ENCODE peak calls at places on chromosomes 2 and 18, in six cellular contexts. B is H7; A is foreskin fibroblast; T is epithelial cell of proximal tubule; D is nucleus accumbens; J is activated naive CD4-positive, alpha-beta T cell treated with anti-CD3 and anti-CD28 coated beads, Interleukin-2, amount 50 U/mL, for 72 hours. E is an unnamed sample.

GRCh38 chr2:123953848-123954247 is 71.2 kb upstream of the CNTNAP5 start:
- DNase-seq in B (no peak), J (no peak), A (peak; percentile 39), T (peak; percentile 13), D (no peak), E (peak; percentile 92)

GRCh38 chr2:177405029-177405692 is 12.6 kb downstream of the AGPS start:
- DNase-seq in T (no peak), A (no peak), D (no peak), B (no peak), J (no peak), E (no peak)

GRCh38 chr18:44564922-44565321 is 115.8 kb upstream of the SETBP1 start:
- DNase-seq in J (no peak), A (peak; percentile 71), D (no peak), T (peak; percentile 59), B (no peak), E (no peak)

GRCh38 chr2:39338502-39338901 is 94.7 kb upstream of the CDKL4 start:
- DNase-seq in T (no peak), A (no peak), B (no peak), J (no peak), D (no peak), E (no peak)

GRCh38 chr18:12838178-12838634 is 45.8 kb downstream of the PTPN2 start:
- DNase-seq in D (no peak), B (peak; percentile 48), T (peak; percentile 95), A (peak; percentile 94), J (no peak), E (peak; percentile 88)

GRCh38 chr2:40101076-40101688 is 322.1 kb upstream of the THUMPD2 start:
- DNase-seq in A (peak; percentile 79), J (no peak), B (no peak), D (no peak), T (no peak), E (peak; percentile 59)

GRCh38 chr2:42810971-42811865 is 18.8 kb upstream of the HAAO start:
- DNase-seq in B (peak; percentile 88), D (peak; percentile 68), J (peak; percentile 57), T (no peak), A (peak; percentile 66), E (no peak)

GRCh38 chr2:26169681-26170414 is 3.0 kb upstream of the GAREM2 start:
- DNase-seq in A (no peak), T (no peak), B (no peak), D (no peak), J (no peak), E (no peak)

GRCh38 chr18:35182151-35182550 is 58.7 kb upstream of the ZNF397 start:
- DNase-seq in B (no peak), J (no peak), T (no peak), D (no peak), A (no peak), E (no peak)

GRCh38 chr18:47191956-47192355 is 15.8 kb upstream of the IER3IP1 start:
- DNase-seq in B (no peak), T (peak; percentile 35), A (peak; percentile 21), D (no peak), J (no peak), E (no peak)

GRCh38 chr18:9627642-9628041 is 13.3 kb upstream of the PPP4R1 start:
- DNase-seq in B (no peak), T (no peak), J (no peak), D (no peak), A (peak; percentile 67), E (no peak)

GRCh38 chr2:233700028-233700635 is 7.4 kb downstream of the UGT1A6 start:
- DNase-seq in D (no peak), T (peak; percentile 92), B (no peak), A (no peak), J (no peak), E (no peak)

GRCh38 chr2:216492951-216493685 is 5.5 kb upstream of the RPL37A start:
- DNase-seq in D (peak; percentile 45), A (peak; percentile 85), J (no peak), T (peak; percentile 10), B (no peak), E (peak; percentile 74)

GRCh38 chr2:173715483-173715882 is 249.7 kb downstream of the SP3 start:
- DNase-seq in D (no peak), T (no peak), A (peak; percentile 20), J (no peak), B (no peak), E (no peak)

GRCh38 chr2:64454316-64455030 is 511 bp downstream of the LGALSL start:
- DNase-seq in A (peak; percentile 67), J (peak; percentile 49), B (peak; percentile 95), D (peak; percentile 74), T (no peak), E (peak; percentile 13)

GRCh38 chr2:196112408-196113039 is 43.9 kb upstream of the DNAH7 start:
- DNase-seq in J (no peak), D (no peak), A (peak; percentile 89), B (no peak), T (peak; percentile 94), E (peak; percentile 91)

GRCh38 chr2:29224693-29225551 is 109.7 kb downstream of the CLIP4 start:
- DNase-seq in D (no peak), T (no peak), J (no peak), B (peak; percentile 14), A (no peak), E (no peak)

GRCh38 chr18:22683196-22683676 is 249.9 kb upstream of the RBBP8 start:
- DNase-seq in B (no peak), J (no peak), A (peak; percentile 77), D (no peak), T (peak; percentile 98), E (no peak)

GRCh38 chr2:119338826-119339561 is 27.6 kb downstream of the C2orf76 start:
- DNase-seq in D (no peak), T (no peak), A (no peak), J (no peak), B (no peak), E (no peak)

GRCh38 chr2:168189835-168190426 is 57.5 kb downstream of the STK39 start:
- DNase-seq in B (no peak), D (no peak), J (no peak), A (peak; percentile 76), T (no peak), E (peak; percentile 52)

GRCh38 chr2:230658877-230659652 is 53.6 kb upstream of the CAB39 start:
- DNase-seq in D (no peak), B (no peak), J (peak; percentile 65), T (no peak), A (no peak), E (no peak)

GRCh38 chr2:218655751-218656150 is 3.7 kb downstream of the ZNF142 start:
- DNase-seq in J (no peak), A (no peak), T (no peak), D (no peak), B (no peak), E (no peak)

GRCh38 chr2:233972941-233973575 is 55.9 kb downstream of the TRPM8 start:
- DNase-seq in J (no peak), A (no peak), T (no peak), B (no peak), D (no peak), E (no peak)

GRCh38 chr18:50006470-50007046 is 188.4 kb downstream of the MYO5B start:
- DNase-seq in D (no peak), B (no peak), A (no peak), T (no peak), J (no peak), E (no peak)

GRCh38 chr2:46803911-46804670 is 111.5 kb downstream of the MCFD2 start:
- DNase-seq in D (no peak), J (no peak), A (peak; percentile 93), T (no peak), B (no peak), E (peak; percentile 88)

GRCh38 chr2:54561795-54562592 is 105.9 kb downstream of the SPTBN1 start:
- DNase-seq in D (no peak), B (no peak), A (no peak), T (no peak), J (no peak), E (no peak)

GRCh38 chr18:41391616-41392610 is 563.1 kb upstream of the PIK3C3 start:
- DNase-seq in A (peak; percentile 56), D (peak; percentile 19), J (no peak), T (no peak), B (peak; percentile 63), E (peak; percentile 39)

GRCh38 chr18:45413180-45413836 is 202.0 kb upstream of the SLC14A2 start:
- DNase-seq in A (peak; percentile 55), B (no peak), J (no peak), D (no peak), T (peak; percentile 25), E (no peak)

GRCh38 chr2:185899364-185899763 is 160.8 kb downstream of the FSIP2 start:
- DNase-seq in A (no peak), B (no peak), T (no peak), D (no peak), J (no peak), E (no peak)

GRCh38 chr2:1233280-1233679 is 180.0 kb upstream of the TPO start:
- DNase-seq in J (no peak), B (no peak), T (peak; percentile 68), A (no peak), D (no peak), E (no peak)

E was measured in HS-5.